ENCODE peak calls at places on chromosome 1, in nine cellular contexts. Y, Z, E, L, G, W, N, I and C are unnamed samples.
A peak's percentile ranks its signal among the peaks of the same experiment; 100 is the strongest.

GRCh38 chr1:17282836-17283235 is 25.2 kb upstream of the PADI4 start:
- DNase-seq in Y (no peak), Z (no peak), E (no peak), L (no peak), G (no peak), W (no peak), N (no peak), I (no peak), C (no peak)

GRCh38 chr1:228085287-228085926 is 2.9 kb downstream of the ARF1 start:
- DNase-seq in Y (no peak), Z (no peak), E (peak; percentile 51), L (peak; percentile 92), G (no peak), W (no peak), N (no peak), I (no peak), C (no peak)

GRCh38 chr1:234509457-234510328 is 30.7 kb upstream of the TARBP1 start:
- DNase-seq in Y (no peak), Z (no peak), E (no peak), L (peak; percentile 70), G (no peak), W (no peak), N (no peak), I (no peak), C (no peak)

GRCh38 chr1:208170252-208170651 is 73.9 kb downstream of the PLXNA2 start:
- DNase-seq in Y (no peak), Z (peak; percentile 25), E (no peak), L (no peak), G (peak; percentile 70), W (no peak), N (no peak), I (no peak), C (no peak)

GRCh38 chr1:29415156-29415830 is 179.0 kb downstream of the PTPRU start:
- DNase-seq in Y (no peak), Z (peak; percentile 39), E (no peak), L (no peak), G (peak; percentile 61), W (no peak), N (no peak), I (no peak), C (no peak)

GRCh38 chr1:4796999-4797375 is 142.6 kb downstream of the AJAP1 start:
- DNase-seq in Y (no peak), Z (no peak), E (no peak), L (no peak), G (no peak), W (no peak), N (no peak), I (no peak), C (no peak)

GRCh38 chr1:165080253-165080896 is 276.1 kb downstream of the LMX1A start:
- DNase-seq in Y (no peak), Z (no peak), E (no peak), L (no peak), G (no peak), W (no peak), N (no peak), I (no peak), C (no peak)

GRCh38 chr1:9443913-9444445 is 95.3 kb upstream of the SLC25A33 start:
- DNase-seq in Y (no peak), Z (no peak), E (no peak), L (no peak), G (no peak), W (no peak), N (peak; percentile 57), I (no peak), C (peak; percentile 52)

GRCh38 chr1:219539645-219540254 is 73.2 kb downstream of the ZC3H11B start:
- DNase-seq in Y (no peak), Z (no peak), E (no peak), L (no peak), G (no peak), W (no peak), N (no peak), I (no peak), C (no peak)

GRCh38 chr1:219548386-219548785 is 64.5 kb downstream of the ZC3H11B start:
- DNase-seq in Y (no peak), Z (no peak), E (no peak), L (no peak), G (peak; percentile 33), W (no peak), N (no peak), I (no peak), C (no peak)

GRCh38 chr1:219541946-219542345 is 71.0 kb downstream of the ZC3H11B start:
- DNase-seq in Y (no peak), Z (no peak), E (no peak), L (no peak), G (no peak), W (no peak), N (no peak), I (no peak), C (no peak)

GRCh38 chr1:219542828-219543518 is 69.9 kb downstream of the ZC3H11B start:
- DNase-seq in Y (no peak), Z (no peak), E (no peak), L (peak; percentile 98), G (no peak), W (no peak), N (no peak), I (no peak), C (no peak)

DNA sequence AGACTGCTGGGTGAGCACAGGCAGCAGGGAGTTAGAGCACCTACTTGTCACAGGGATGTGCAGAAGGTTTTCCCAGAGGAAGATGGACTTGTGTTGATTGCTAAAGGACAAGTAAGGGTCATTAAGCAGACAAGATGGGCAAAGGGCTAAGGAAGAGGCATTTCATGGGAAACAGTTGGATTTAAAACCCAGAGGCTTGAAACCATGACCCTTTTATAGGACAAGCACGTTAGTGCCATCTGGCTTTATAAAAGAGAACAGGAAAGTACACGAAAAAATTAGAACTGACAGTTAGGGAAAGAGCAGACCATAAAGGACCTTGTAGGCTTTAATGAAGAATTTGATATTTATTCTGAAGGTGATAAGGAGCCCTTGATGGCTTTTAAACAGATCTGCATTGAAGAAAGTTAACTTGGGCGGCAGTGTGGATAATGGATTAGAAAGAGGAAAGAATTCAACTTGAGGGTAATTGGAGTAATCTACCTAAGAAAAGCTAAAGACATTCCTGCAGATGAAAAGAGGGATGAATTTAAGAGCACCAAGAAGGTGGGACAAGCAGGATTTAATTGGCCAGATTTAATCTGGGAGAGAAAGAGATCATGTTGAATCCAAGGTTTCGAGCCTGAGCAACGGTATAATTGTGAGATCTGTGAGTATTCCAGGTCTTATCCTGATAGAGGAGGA is 68.6 kb downstream of the ZC3H11B start:
- DNase-seq in Y (no peak), Z (no peak), E (no peak), L (peak; percentile 70), G (no peak), W (no peak), N (no peak), I (no peak), C (no peak)
- TF ChIP-seq CTCF in Y (no peak), Z (no peak), E (no peak), L (peak; percentile 53), G (peak; percentile 39), W (no peak), N (peak; percentile 9), I (no peak), C (no peak)

GRCh38 chr1:181593042-181593441 is 109.7 kb downstream of the CACNA1E start:
- DNase-seq in Y (no peak), Z (no peak), E (no peak), L (no peak), G (no peak), W (no peak), N (no peak), I (no peak), C (no peak)

GRCh38 chr1:181583598-181583997 is 100.3 kb downstream of the CACNA1E start:
- DNase-seq in Y (no peak), Z (peak; percentile 30), E (no peak), L (no peak), G (no peak), W (no peak), N (no peak), I (no peak), C (no peak)

GRCh38 chr1:181588631-181589030 is 105.3 kb downstream of the CACNA1E start:
- DNase-seq in Y (no peak), Z (no peak), E (no peak), L (no peak), G (no peak), W (no peak), N (no peak), I (no peak), C (no peak)

GRCh38 chr1:181592261-181592859 is 109.0 kb downstream of the CACNA1E start:
- DNase-seq in Y (no peak), Z (no peak), E (no peak), L (no peak), G (no peak), W (no peak), N (no peak), I (no peak), C (no peak)

DNA sequence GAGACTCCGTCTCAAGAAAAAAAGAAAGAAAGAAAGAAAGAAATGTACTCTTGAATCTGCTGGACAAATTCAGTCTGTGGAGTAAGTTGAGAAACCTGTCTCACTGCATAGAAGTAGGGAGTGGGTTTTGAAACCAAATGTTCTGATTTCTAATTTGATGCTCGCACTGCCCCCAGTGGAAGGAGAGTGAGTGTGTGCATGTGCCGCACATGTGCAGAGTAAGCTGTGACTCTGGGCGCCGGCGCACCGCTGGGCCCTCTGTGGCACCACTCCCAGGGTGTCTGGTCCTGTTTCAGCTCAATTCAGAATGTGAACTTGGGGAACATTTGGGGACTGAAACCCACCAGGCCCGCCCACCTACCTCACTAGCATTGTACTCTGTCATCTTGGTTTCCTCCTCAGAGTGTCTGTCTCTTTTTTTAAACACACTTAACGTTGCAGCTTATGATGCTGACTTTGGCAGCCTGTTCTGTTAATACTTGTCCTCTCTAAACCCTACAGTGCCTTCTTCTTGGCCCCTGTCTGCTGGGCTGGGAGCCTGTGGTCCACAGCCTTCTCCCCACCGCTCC is 104.6 kb downstream of the CACNA1E start:
- DNase-seq in Y (no peak), Z (no peak), E (no peak), L (no peak), G (peak; percentile 29), W (no peak), N (no peak), I (no peak), C (no peak)
- TF ChIP-seq CTCF in Y (no peak), Z (no peak), E (no peak), L (no peak), G (no peak), W (no peak), N (no peak), I (no peak), C (no peak)

DNA sequence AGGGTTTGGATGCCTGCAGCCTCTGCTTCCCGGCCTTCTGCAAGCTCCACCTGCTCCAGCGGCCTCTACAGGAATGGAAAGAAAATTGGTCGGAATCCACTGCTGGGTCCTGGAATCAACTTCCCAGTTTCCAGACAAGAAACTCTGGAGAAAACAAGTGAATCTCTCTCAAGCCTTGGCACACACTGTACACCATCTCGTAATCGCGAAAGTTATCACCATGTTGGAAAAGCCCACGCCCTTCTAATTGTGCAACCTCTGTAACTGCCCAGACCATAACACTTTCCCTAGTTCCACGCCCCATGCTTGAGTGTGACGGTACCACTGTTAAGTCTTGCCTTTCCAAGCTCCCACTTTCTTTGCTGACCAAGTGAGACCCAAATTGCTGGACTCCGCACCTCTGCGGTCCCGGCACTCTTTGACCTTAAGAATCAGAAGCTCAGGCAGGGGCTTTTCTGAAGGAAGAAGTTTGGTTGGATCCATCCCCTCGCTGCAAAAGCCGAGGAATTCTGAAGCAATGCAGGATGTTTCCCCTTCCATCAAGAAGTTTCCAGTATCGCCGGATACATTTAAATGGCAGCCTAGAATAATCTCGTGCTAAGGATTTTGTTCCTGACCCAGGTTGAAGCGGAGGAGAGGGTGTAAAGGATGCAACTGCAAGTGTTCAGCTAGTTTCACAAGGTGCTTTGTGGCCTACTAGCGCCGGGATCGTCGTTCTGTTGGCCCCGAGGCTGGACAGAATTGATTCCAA is 6.2 kb downstream of the NR5A2 start:
- DNase-seq in Y (no peak), Z (no peak), E (peak; percentile 58), L (peak; percentile 62), G (no peak), W (no peak), N (no peak), I (no peak), C (no peak)
- TF ChIP-seq CTCF in Y (no peak), Z (no peak), E (no peak), L (no peak), G (no peak), W (no peak), N (no peak), I (no peak), C (no peak)

GRCh38 chr1:154956557-154956956 is 658 bp upstream of the PBXIP1 start:
- DNase-seq in Y (no peak), Z (no peak), E (peak; percentile 48), L (peak; percentile 30), G (no peak), W (no peak), N (no peak), I (no peak), C (no peak)

GRCh38 chr1:154955039-154955717 is 721 bp downstream of the PBXIP1 start:
- DNase-seq in Y (peak; percentile 35), Z (no peak), E (peak; percentile 59), L (peak; percentile 64), G (peak; percentile 81), W (peak; percentile 87), N (no peak), I (no peak), C (no peak)

GRCh38 chr1:154957258-154957657 is 1.4 kb upstream of the PBXIP1 start:
- DNase-seq in Y (no peak), Z (no peak), E (peak; percentile 23), L (no peak), G (no peak), W (no peak), N (no peak), I (no peak), C (no peak)

GRCh38 chr1:154954541-154954940 is 1.4 kb downstream of the PBXIP1 start:
- DNase-seq in Y (no peak), Z (no peak), E (no peak), L (no peak), G (no peak), W (no peak), N (no peak), I (no peak), C (no peak)

GRCh38 chr1:154955718-154956513 is at the start of gene PBXIP1:
- DNase-seq in Y (peak; percentile 40), Z (peak; percentile 89), E (peak; percentile 64), L (peak; percentile 93), G (peak; percentile 94), W (peak; percentile 70), N (peak; percentile 89), I (no peak), C (peak; percentile 58)
- TF ChIP-seq CTCF in Y (no peak), Z (peak; percentile 23), E (no peak), L (peak; percentile 55), G (peak; percentile 53), W (peak; percentile 40), N (no peak), I (no peak), C (no peak)